ENCODE peak calls at places on chromosomes 3 and 15, in six cellular contexts. M, T, L, B, I and D are unnamed samples. For H3K9me3, the result is how much of the 10 kb centered on the place peaks cover.

GRCh38 chr3:46733026-46733800 is 15.5 kb upstream of the PRSS50 start:
- DNase-seq in B (no peak), I (no peak), T (no peak), M (no peak), L (peak), D (no peak)

GRCh38 chr3:31137718-31138465 is 243.4 kb upstream of the GADL1 start:
- DNase-seq in T (no peak), M (no peak), L (no peak), I (no peak), B (no peak), D (no peak)

GRCh38 chr15:52527898-52528464 is 699 bp downstream of the MYO5A start:
- DNase-seq in I (no peak), M (no peak), T (peak), B (peak), L (no peak), D (peak)

GRCh38 chr15:91890614-91891013 is 37.1 kb downstream of the SLCO3A1 start:
- DNase-seq in T (no peak), M (no peak), L (no peak), B (no peak), I (no peak), D (no peak)

GRCh38 chr15:64525828-64526530 is 65.6 kb downstream of the ZNF609 start:
- DNase-seq in M (no peak), T (no peak), I (no peak), B (no peak), L (no peak), D (no peak)

GRCh38 chr3:48301814-48302194 is 31.7 kb downstream of the SPINK8 start:
- DNase-seq in T (no peak), B (no peak), L (no peak), M (peak), I (peak), D (peak)

GRCh38 chr15:40894689-40895308 is 549 bp downstream of the VPS18 start:
- DNase-seq in B (peak), I (peak), L (peak), T (no peak), M (peak), D (peak)

GRCh38 chr15:31357148-31357547 is 30.5 kb downstream of the KLF13 start:
- DNase-seq in L (no peak), B (no peak), I (no peak), M (peak), T (no peak), D (no peak)

GRCh38 chr3:49388416-49388815 is 23.4 kb downstream of the RHOA start:
- DNase-seq in B (no peak), M (no peak), T (no peak), L (no peak), I (no peak), D (no peak)

GRCh38 chr3:102182162-102182561 is 252.7 kb upstream of the ZPLD1 start:
- DNase-seq in M (no peak), B (no peak), T (no peak), I (no peak), L (no peak), D (no peak)

GRCh38 chr3:55283441-55283925 is 203.6 kb downstream of the WNT5A start:
- DNase-seq in B (no peak), M (no peak), T (no peak), I (no peak), L (no peak), D (no peak)
- TF ChIP-seq CTCF in B (no peak), M (no peak), T (no peak), I (no peak), L (no peak), D (no peak)

DNA sequence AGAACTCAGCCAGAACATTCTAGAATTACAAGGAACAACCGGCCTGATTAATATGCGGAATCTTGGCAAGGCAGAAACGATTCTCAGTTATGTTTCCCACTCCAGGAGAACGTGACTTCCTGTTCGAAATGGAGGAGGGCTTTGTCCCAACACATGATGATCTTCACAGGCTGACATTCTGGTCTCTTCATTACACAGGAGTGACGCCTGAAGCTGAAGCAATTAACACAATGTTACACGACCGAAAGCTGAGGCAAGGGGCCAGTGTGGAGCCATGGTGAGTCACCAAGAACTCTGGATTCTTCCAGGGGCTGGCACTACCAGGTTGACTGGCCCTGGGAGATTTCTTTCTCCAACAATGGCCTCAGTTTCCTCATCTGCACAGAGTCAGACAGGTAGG is 40.9 kb downstream of the RFTN1 start:
- DNase-seq in M (no peak), L (no peak), B (no peak), T (no peak), I (peak), D (no peak)
- H3K9me3 ChIP-seq in M (under half), L (under half), B (under half), T (under half), I (under half), D (under half)

DNA sequence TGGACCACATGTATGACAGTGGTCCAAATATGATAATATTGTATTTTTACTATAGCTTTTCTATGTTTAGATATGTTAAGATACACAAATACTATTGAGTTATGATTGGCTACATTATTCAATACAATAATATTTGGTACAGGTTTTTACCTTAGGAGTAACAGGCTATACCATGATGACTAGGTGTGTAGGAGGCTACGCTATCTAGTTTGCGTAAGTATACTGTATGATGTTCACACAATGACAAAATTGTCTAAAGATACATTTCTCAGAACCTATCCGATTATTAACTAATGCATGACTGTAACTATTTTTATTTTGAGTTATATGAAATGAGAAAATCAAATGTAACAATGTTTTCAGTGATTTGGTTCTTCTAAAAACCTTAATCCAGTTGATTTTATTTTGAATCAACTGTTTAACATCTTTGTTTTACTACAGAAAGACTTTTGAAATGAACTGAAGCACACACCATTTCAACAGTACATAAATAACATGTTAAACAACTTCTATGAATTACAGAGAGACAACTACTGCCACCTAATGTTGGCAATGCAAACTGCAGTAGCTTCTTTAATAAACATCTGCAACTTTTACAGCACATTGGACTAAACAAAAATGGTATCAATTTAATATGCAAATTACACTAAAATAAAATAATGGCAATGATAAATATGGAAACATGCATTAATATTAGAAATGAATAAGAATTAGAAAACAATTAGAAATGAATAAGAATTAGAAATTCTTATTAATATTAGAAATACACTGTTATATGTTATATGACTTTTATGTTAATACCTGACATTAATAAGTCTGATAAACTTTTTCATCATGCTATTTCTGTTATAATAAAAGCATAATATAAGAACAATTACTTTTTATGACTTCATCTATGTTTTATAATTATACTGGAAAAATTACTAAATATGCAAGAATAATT is 255.7 kb downstream of the MBNL1 start:
- DNase-seq in T (no peak), M (no peak), L (no peak), B (peak), I (no peak), D (peak)
- TF ChIP-seq CTCF in T (peak), M (peak), L (peak), B (peak), I (peak), D (peak)

GRCh38 chr3:17115186-17115585 is 230.4 kb downstream of the PLCL2 start:
- DNase-seq in L (no peak), I (no peak), M (no peak), T (no peak), B (no peak), D (no peak)

GRCh38 chr3:17116007-17116659 is 231.4 kb downstream of the PLCL2 start:
- DNase-seq in M (no peak), T (no peak), L (no peak), I (no peak), B (no peak), D (no peak)

GRCh38 chr3:17110665-17111396 is 226.1 kb downstream of the PLCL2 start:
- DNase-seq in T (no peak), I (no peak), B (no peak), M (no peak), L (no peak), D (no peak)

DNA sequence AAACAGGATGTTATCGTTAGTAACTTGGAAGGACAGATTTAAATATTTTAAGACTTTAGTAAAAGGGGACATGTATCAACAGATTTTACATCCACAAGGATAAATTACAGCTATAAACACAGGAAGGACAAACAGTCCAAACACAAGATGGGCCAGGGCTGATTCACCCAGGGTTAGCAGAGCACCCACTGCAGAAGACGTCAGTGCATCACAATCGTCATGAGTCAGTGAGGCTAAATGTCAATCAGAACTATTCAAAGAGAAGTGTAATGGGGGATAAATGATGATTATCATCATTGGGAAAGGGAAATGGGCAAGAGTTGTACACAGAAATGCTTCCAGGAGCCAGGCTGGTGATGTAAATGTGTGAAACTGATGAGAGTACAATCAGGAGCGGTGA is 226.8 kb downstream of the PLCL2 start:
- DNase-seq in B (no peak), T (no peak), I (no peak), M (no peak), L (no peak), D (no peak)
- H3K9me3 ChIP-seq in B (under half), T (under half), I (under half), M (under half), L (under half), D (under half)

GRCh38 chr3:87006844-87007439 is 16.0 kb upstream of the VGLL3 start:
- DNase-seq in M (no peak), B (no peak), T (no peak), L (no peak), I (no peak), D (no peak)
- TF ChIP-seq CTCF in M (no peak), B (peak), T (no peak), L (peak), I (no peak), D (peak)

GRCh38 chr3:131163-131889 is 65.2 kb upstream of the CHL1 start:
- DNase-seq in M (no peak), L (no peak), B (no peak), I (no peak), T (no peak), D (no peak)
- H3K9me3 ChIP-seq in M (under half), L (under half), B (under half), I (under half), T (under half), D (under half)

DNA sequence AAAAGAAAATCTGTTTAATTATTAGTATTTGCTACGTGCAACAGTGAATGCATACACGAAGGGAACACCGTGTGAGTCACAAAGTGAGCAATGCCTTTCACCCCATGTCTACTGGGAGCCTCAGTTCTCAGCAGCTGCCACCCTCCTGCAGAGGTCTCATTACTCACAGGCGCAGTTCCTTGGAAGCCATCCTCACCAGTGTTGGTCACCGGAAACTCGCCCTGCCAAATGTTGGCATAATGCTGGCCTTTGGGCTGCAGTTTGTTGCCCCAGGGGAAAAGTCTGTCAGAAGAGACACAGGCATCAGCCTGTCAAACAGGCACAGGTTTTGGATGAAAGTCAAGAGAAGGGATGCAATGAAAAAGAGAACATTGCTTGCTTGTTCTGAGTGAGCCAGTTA is 50.1 kb downstream of the SUMF1 start:
- DNase-seq in B (no peak), L (no peak), T (peak), M (no peak), I (peak), D (no peak)
- TF ChIP-seq CTCF in B (no peak), L (no peak), T (peak), M (no peak), I (no peak), D (no peak)

GRCh38 chr3:33526787-33527186 is 86.6 kb upstream of the UBP1 start:
- DNase-seq in T (no peak), I (no peak), L (no peak), B (no peak), M (no peak), D (no peak)
- H3K9me3 ChIP-seq in T (under half), I (under half), L (under half), B (under half), M (under half), D (under half)

GRCh38 chr3:53519047-53519717 is 24.8 kb downstream of the CACNA1D start:
- DNase-seq in T (no peak), L (no peak), M (no peak), B (no peak), I (no peak), D (no peak)

GRCh38 chr3:53518495-53518981 is 24.1 kb downstream of the CACNA1D start:
- DNase-seq in B (no peak), T (no peak), L (no peak), M (no peak), I (no peak), D (no peak)

GRCh38 chr3:53516339-53516738 is 21.9 kb downstream of the CACNA1D start:
- DNase-seq in I (no peak), L (no peak), T (no peak), B (no peak), M (no peak), D (no peak)

GRCh38 chr3:53509494-53509893 is 15.1 kb downstream of the CACNA1D start:
- DNase-seq in L (no peak), M (no peak), I (no peak), B (no peak), T (no peak), D (no peak)

GRCh38 chr3:53513556-53514190 is 19.3 kb downstream of the CACNA1D start:
- DNase-seq in B (no peak), T (no peak), I (no peak), M (no peak), L (no peak), D (no peak)
- TF ChIP-seq CTCF in B (peak), T (no peak), I (no peak), M (peak), L (no peak), D (no peak)